ENCODE peak calls at places on chromosome 18, in six cellular contexts. Q, N, J, M, Z and U are unnamed samples.

GRCh38 chr18:65725421-65726050 is 25.3 kb upstream of the CDH7 start:
- DNase-seq in Q (peak), N (no peak), J (peak), M (peak), Z (no peak), U (no peak)

GRCh38 chr18:24170389-24170788 is 31.5 kb downstream of the CABYR start:
- DNase-seq in Q (no peak), N (no peak), J (no peak), M (no peak), Z (no peak), U (no peak)

GRCh38 chr18:3402962-3403585 is 46.9 kb upstream of the TGIF1 start:
- DNase-seq in Q (no peak), N (no peak), J (peak), M (no peak), Z (no peak), U (peak)

GRCh38 chr18:44098551-44099098 is 582.1 kb upstream of the SETBP1 start:
- DNase-seq in Q (no peak), N (no peak), J (peak), M (peak), Z (no peak), U (peak)

GRCh38 chr18:48786621-48787522 is 163.9 kb downstream of the SMAD7 start:
- DNase-seq in Q (no peak), N (no peak), J (no peak), M (no peak), Z (no peak), U (no peak)

GRCh38 chr18:45588284-45588683 is 27.0 kb upstream of the SLC14A2 start:
- DNase-seq in Q (no peak), N (no peak), J (no peak), M (no peak), Z (peak), U (no peak)

GRCh38 chr18:32511147-32511546 is 40.5 kb upstream of the GAREM1 start:
- DNase-seq in Q (no peak), N (no peak), J (no peak), M (no peak), Z (no peak), U (no peak)

GRCh38 chr18:8139127-8139591 is 470.1 kb upstream of the RAB12 start:
- DNase-seq in Q (no peak), N (no peak), J (no peak), M (no peak), Z (peak), U (no peak)

GRCh38 chr18:25056456-25056855 is 295.5 kb downstream of the ZNF521 start:
- DNase-seq in Q (no peak), N (no peak), J (no peak), M (no peak), Z (no peak), U (no peak)

GRCh38 chr18:49865401-49865800 is 52.1 kb upstream of the ACAA2 start:
- DNase-seq in Q (no peak), N (no peak), J (peak), M (peak), Z (no peak), U (no peak)

GRCh38 chr18:51044928-51045587 is 15.0 kb downstream of the SMAD4 start:
- DNase-seq in Q (no peak), N (no peak), J (no peak), M (no peak), Z (no peak), U (no peak)

GRCh38 chr18:24658302-24658701 is 197.9 kb downstream of the HRH4 start:
- DNase-seq in Q (no peak), N (no peak), J (no peak), M (no peak), Z (no peak), U (no peak)

GRCh38 chr18:23231340-23232021 is 96.2 kb downstream of the CABLES1 start:
- DNase-seq in Q (no peak), N (peak), J (peak), M (no peak), Z (peak), U (peak)

GRCh38 chr18:59517446-59518171 is 158.5 kb upstream of the LMAN1 start:
- DNase-seq in Q (no peak), N (no peak), J (no peak), M (no peak), Z (no peak), U (no peak)

GRCh38 chr18:54392621-54393023 is 34.9 kb downstream of the C18orf54 start:
- DNase-seq in Q (peak), N (no peak), J (peak), M (no peak), Z (no peak), U (peak)